ENCODE peak calls at places on chromosomes 13 and 19, in five cellular contexts. O is fibroblast of lung, D is neural progenitor cell, B is MM.1S, W is mammary epithelial cell. T is an unnamed sample.

GRCh38 chr13:111177803-111178389 is 62.8 kb downstream of the ARHGEF7 start:
- DNase-seq in O (peak; percentile 79), B (no peak), W (peak; percentile 85), D (no peak), T (no peak)

GRCh38 chr19:18233224-18233825 is 7.1 kb upstream of the PDE4C start:
- DNase-seq in D (peak; percentile 96), O (peak; percentile 45), B (peak; percentile 48), W (peak; percentile 43), T (no peak)

GRCh38 chr13:46142692-46143238 is 37.9 kb upstream of the CPB2 start:
- DNase-seq in O (no peak), W (no peak), B (no peak), D (peak; percentile 31), T (no peak)

GRCh38 chr13:21675095-21676007 is 4.5 kb downstream of the FGF9 start:
- DNase-seq in B (peak; percentile 59), O (no peak), W (no peak), D (peak; percentile 56), T (peak; percentile 87)

GRCh38 chr13:85286081-85286480 is 513.1 kb downstream of the SLITRK6 start:
- DNase-seq in D (no peak), O (peak; percentile 63), W (no peak), B (no peak), T (no peak)

GRCh38 chr19:43148233-43148632 is 38.1 kb downstream of the PSG5 start:
- DNase-seq in O (peak; percentile 82), W (peak; percentile 94), B (peak; percentile 45), D (no peak), T (no peak)

GRCh38 chr13:66803759-66804456 is 426.2 kb downstream of the PCDH9 start:
- DNase-seq in B (no peak), O (no peak), W (no peak), D (no peak), T (no peak)

GRCh38 chr19:38515906-38516305 is 82.4 kb downstream of the RYR1 start:
- DNase-seq in O (no peak), D (no peak), B (no peak), W (no peak), T (no peak)

GRCh38 chr19:4374451-4375163 is 25.7 kb downstream of the SH3GL1 start:
- DNase-seq in B (no peak), O (peak; percentile 86), W (peak; percentile 74), D (no peak), T (peak; percentile 94)
- H3K4me3 ChIP-seq in B (no peak overlapping the region), O (no peak overlapping the region), W (no peak overlapping the region), D (no peak overlapping the region), T (no peak overlapping the region)

DNA sequence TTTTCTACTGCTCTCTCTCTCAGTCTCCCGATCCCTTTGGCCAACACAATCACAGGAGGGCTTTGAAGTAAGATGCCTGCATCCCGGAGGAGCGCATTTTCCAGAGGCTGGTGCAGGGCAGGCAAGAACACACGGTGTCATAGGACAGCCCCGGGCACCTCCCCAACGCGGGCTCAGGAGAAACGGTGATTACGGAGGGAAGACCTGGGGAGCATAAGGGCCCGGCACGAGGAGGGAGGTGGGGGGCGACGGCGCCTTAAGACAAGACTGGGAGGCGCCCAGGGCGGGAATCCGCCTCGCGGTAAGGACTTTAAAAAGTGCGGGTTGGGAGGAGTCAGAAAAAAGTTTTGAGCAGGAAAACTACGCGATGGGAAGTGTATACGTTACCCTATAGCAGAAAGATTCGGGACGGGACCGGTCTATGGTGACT is 18.7 kb upstream of the ZNF888 start:
- DNase-seq in D (peak; percentile 68), B (peak; percentile 8), W (peak; percentile 26), O (peak; percentile 23), T (peak; percentile 85)
- H3K9ac ChIP-seq in D (no peak overlapping the region), B (peak overlapping the region; percentile 64), W (peak overlapping the region; percentile 74), O (peak overlapping the region; percentile 65), T (peak overlapping the region; percentile 89)

DNA sequence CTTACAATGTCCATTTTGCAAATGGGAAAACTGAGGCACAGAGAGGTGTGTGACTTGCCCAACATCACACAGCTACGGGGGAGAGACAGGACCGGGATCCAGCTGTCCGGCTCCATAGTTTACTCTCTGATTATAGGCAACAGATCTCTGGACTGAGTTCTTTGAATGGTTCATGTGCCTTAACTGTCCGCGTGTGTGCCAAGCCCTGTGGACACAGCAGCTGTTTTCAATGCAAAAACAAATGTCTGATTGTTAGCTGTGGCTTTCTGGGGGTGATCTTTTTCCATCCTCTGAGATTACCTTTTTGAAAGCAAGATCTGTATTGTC is 94.1 kb downstream of the KL start:
- DNase-seq in W (no peak), O (no peak), B (no peak), D (no peak), T (no peak)
- H3K4me1 ChIP-seq in W (no peaks in the 10 kb centered on the region), O (peaks cover 47% of the 10 kb centered on the region), B (no peaks in the 10 kb centered on the region), D (no peaks in the 10 kb centered on the region), T (no peaks in the 10 kb centered on the region)

GRCh38 chr13:24032674-24033073 is 127.8 kb upstream of the SPATA13 start:
- DNase-seq in W (no peak), D (no peak), B (no peak), O (peak; percentile 64), T (no peak)
- H3K4me3 ChIP-seq in W (no peak overlapping the region), D (no peak overlapping the region), B (no peak overlapping the region), O (no peak overlapping the region), T (no peak overlapping the region)

DNA sequence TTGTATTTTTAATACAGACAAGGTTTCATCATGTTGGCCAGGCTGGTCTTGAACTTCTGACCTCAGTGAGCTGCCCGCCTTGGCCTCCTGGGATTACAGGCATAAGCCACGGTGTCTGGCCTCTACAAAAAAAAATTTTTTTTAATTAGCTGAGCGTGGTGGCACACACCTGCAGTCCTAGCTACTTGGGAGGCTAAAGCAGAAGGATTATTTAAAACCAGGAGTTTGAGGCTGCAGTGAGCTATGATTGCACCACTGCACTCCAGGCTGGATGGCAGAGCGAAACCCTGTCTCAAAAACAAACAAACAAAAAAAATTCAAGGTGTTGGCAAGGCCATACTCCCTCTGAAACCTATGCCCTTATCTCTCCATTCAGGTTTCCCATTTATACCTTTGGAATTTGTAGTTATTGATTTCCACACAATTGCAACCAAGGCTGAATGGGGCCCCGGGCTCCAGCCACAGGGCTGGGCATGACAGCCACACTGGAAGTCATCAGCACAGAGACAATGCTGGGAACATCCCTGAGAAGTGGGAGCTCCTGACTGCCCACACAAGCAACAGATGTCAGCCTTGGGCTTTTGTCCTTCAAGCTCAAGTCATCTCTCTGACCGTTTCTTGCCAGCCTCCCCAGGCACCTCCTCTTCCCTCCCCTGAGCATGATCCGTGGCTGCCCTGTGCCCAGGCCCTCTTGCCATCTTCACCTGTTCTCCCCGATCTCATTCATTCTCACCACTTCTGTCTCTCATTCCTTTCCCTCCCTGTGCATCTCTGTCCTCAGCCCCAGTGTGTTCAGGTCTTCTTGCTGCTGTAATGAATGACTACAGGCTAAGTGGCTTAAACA is 27.2 kb upstream of the CALM3 start:
- DNase-seq in B (no peak), W (no peak), D (no peak), O (no peak), T (no peak)
- H3K9ac ChIP-seq in B (no peak overlapping the region), W (no peak overlapping the region), D (no peak overlapping the region), O (no peak overlapping the region), T (no peak overlapping the region)

GRCh38 chr13:98975822-98976261 is 2.0 kb downstream of the DOCK9 start:
- DNase-seq in W (no peak), O (no peak), B (no peak), D (peak; percentile 59), T (no peak)
- H3K4me1 ChIP-seq in W (peaks cover 44% of the 10 kb centered on the region), O (no peaks in the 10 kb centered on the region), B (no peaks in the 10 kb centered on the region), D (peaks cover 39% of the 10 kb centered on the region), T (no peaks in the 10 kb centered on the region)

DNA sequence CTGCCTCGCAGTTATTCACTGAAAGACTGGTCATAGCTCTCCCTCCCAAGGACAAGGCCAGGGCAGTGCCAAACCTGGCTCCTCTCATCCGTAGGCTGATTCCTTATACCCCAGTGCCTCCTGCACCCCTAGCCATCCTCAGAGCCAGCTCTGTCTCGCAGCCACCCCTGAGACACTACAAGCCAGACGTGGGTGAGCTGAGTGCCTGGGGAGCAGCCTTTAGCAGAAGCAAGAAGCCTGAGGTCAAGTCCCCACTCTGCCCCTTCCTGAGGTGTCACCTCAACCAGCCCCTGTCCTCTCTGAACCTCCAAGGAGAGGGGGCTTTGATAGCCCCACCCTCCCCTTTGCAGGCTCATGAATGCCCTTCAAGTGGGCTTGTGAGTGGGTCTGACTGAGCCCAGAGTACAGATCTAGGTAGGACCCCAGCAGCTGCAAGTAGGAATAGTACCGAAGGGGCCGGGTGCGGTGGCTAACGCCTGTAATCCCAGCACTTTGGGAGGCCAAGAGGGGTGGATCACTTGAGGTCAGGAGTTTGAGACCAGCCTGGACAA is 14.8 kb upstream of the AKAP8L start:
- DNase-seq in W (no peak), B (no peak), O (no peak), D (no peak), T (no peak)
- H3K4me3 ChIP-seq in W (no peak overlapping the region), B (peak overlapping the region; percentile 73), O (peak overlapping the region; percentile 78), D (peak overlapping the region; percentile 97), T (peak overlapping the region; percentile 47)